ENCODE peak calls at places on chromosomes 4 and X, in six cellular contexts. One of them, this sample, is unnamed.

GRCh38 chr4:139501531-139502311 is 47.8 kb downstream of the RAB33B start:
- DNase-seq in AG10803: peak
- DNase-seq in AG04450: no peak
- DNase-seq in fibroblast of lung: no peak
- DNase-seq in neural progenitor cell: peak
- DNase-seq in heart left ventricle: no peak
- DNase-seq in this sample: no peak

GRCh38 chr4:156771171-156771837 is 200.3 kb downstream of the PDGFC start:
- DNase-seq in AG10803: peak
- DNase-seq in AG04450: no peak
- DNase-seq in fibroblast of lung: peak
- DNase-seq in neural progenitor cell: peak
- DNase-seq in heart left ventricle: no peak
- DNase-seq in this sample: peak

GRCh38 chr4:145324161-145324560 is 143.8 kb upstream of the OTUD4 start:
- DNase-seq in AG10803: peak
- DNase-seq in AG04450: no peak
- DNase-seq in fibroblast of lung: no peak
- DNase-seq in neural progenitor cell: no peak
- DNase-seq in heart left ventricle: no peak
- DNase-seq in this sample: no peak

GRCh38 chrX:140087865-140088264 is 122.5 kb upstream of the CXorf66 start:
- DNase-seq in AG10803: no peak
- DNase-seq in AG04450: no peak
- DNase-seq in fibroblast of lung: no peak
- DNase-seq in neural progenitor cell: peak
- DNase-seq in heart left ventricle: no peak
- DNase-seq in this sample: no peak

GRCh38 chr4:179626687-179627086 is 2184.4 kb upstream of the AGA start:
- DNase-seq in AG10803: no peak
- DNase-seq in AG04450: no peak
- DNase-seq in fibroblast of lung: no peak
- DNase-seq in neural progenitor cell: peak
- DNase-seq in heart left ventricle: no peak
- DNase-seq in this sample: no peak

GRCh38 chrX:42597481-42597880 is 180.5 kb downstream of the PPP1R2C start:
- DNase-seq in AG10803: no peak
- DNase-seq in AG04450: no peak
- DNase-seq in fibroblast of lung: no peak
- DNase-seq in neural progenitor cell: peak
- DNase-seq in heart left ventricle: no peak
- DNase-seq in this sample: no peak

GRCh38 chrX:41035582-41035981 is 49.7 kb upstream of the USP9X start:
- DNase-seq in AG10803: no peak
- DNase-seq in AG04450: no peak
- DNase-seq in fibroblast of lung: no peak
- DNase-seq in neural progenitor cell: no peak
- DNase-seq in heart left ventricle: no peak
- DNase-seq in this sample: no peak

GRCh38 chrX:13078739-13079444 is 34.5 kb upstream of the FAM9C start:
- DNase-seq in AG10803: peak
- DNase-seq in AG04450: no peak
- DNase-seq in fibroblast of lung: peak
- DNase-seq in neural progenitor cell: peak
- DNase-seq in heart left ventricle: peak
- DNase-seq in this sample: peak

GRCh38 chrX:29627833-29628232 is 587.5 kb upstream of the MAGEB2 start:
- DNase-seq in AG10803: no peak
- DNase-seq in AG04450: no peak
- DNase-seq in fibroblast of lung: no peak
- DNase-seq in neural progenitor cell: no peak
- DNase-seq in heart left ventricle: no peak
- DNase-seq in this sample: no peak

GRCh38 chr4:52983563-52984303 is 121.6 kb downstream of the RASL11B start:
- DNase-seq in AG10803: peak
- DNase-seq in AG04450: peak
- DNase-seq in fibroblast of lung: peak
- DNase-seq in neural progenitor cell: peak
- DNase-seq in heart left ventricle: no peak
- DNase-seq in this sample: no peak

GRCh38 chr4:73589261-73589847 is 30.9 kb downstream of the RASSF6 start:
- DNase-seq in AG10803: peak
- DNase-seq in AG04450: peak
- DNase-seq in fibroblast of lung: peak
- DNase-seq in neural progenitor cell: no peak
- DNase-seq in heart left ventricle: no peak
- DNase-seq in this sample: peak

GRCh38 chr4:17807446-17807845 is 3.1 kb downstream of the DCAF16 start:
- DNase-seq in AG10803: peak
- DNase-seq in AG04450: no peak
- DNase-seq in fibroblast of lung: peak
- DNase-seq in neural progenitor cell: no peak
- DNase-seq in heart left ventricle: no peak
- DNase-seq in this sample: no peak

GRCh38 chr4:81495308-81495707 is 23.6 kb upstream of the RASGEF1B start:
- DNase-seq in AG10803: no peak
- DNase-seq in AG04450: no peak
- DNase-seq in fibroblast of lung: no peak
- DNase-seq in neural progenitor cell: no peak
- DNase-seq in heart left ventricle: no peak
- DNase-seq in this sample: no peak

GRCh38 chr4:92172203-92172602 is 131.6 kb upstream of the GRID2 start:
- DNase-seq in AG10803: no peak
- DNase-seq in AG04450: no peak
- DNase-seq in fibroblast of lung: peak
- DNase-seq in neural progenitor cell: no peak
- DNase-seq in heart left ventricle: no peak
- DNase-seq in this sample: no peak

GRCh38 chr4:32462944-32463343 is 1742.8 kb downstream of the PCDH7 start:
- DNase-seq in AG10803: peak
- DNase-seq in AG04450: no peak
- DNase-seq in fibroblast of lung: peak
- DNase-seq in neural progenitor cell: peak
- DNase-seq in heart left ventricle: no peak
- DNase-seq in this sample: no peak

GRCh38 chrX:13015536-13016236 is 28.7 kb downstream of the FAM9C start:
- DNase-seq in AG10803: no peak
- DNase-seq in AG04450: no peak
- DNase-seq in fibroblast of lung: no peak
- DNase-seq in neural progenitor cell: no peak
- DNase-seq in heart left ventricle: no peak
- DNase-seq in this sample: no peak

GRCh38 chr4:169070895-169071218 is 60.8 kb upstream of the CBR4 start:
- DNase-seq in AG10803: no peak
- DNase-seq in AG04450: no peak
- DNase-seq in fibroblast of lung: no peak
- DNase-seq in neural progenitor cell: no peak
- DNase-seq in heart left ventricle: no peak
- DNase-seq in this sample: no peak

GRCh38 chr4:124974163-124974562 is 261.6 kb upstream of the ANKRD50 start:
- DNase-seq in AG10803: no peak
- DNase-seq in AG04450: no peak
- DNase-seq in fibroblast of lung: no peak
- DNase-seq in neural progenitor cell: no peak
- DNase-seq in heart left ventricle: no peak
- DNase-seq in this sample: no peak

GRCh38 chrX:11210397-11210796 is 82.8 kb upstream of the AMELX start:
- DNase-seq in AG10803: peak
- DNase-seq in AG04450: no peak
- DNase-seq in fibroblast of lung: peak
- DNase-seq in neural progenitor cell: no peak
- DNase-seq in heart left ventricle: no peak
- DNase-seq in this sample: no peak

GRCh38 chrX:11212741-11213140 is 80.5 kb upstream of the AMELX start:
- DNase-seq in AG10803: no peak
- DNase-seq in AG04450: no peak
- DNase-seq in fibroblast of lung: no peak
- DNase-seq in neural progenitor cell: no peak
- DNase-seq in heart left ventricle: no peak
- DNase-seq in this sample: no peak

GRCh38 chrX:11205796-11206195 is 87.4 kb upstream of the AMELX start:
- DNase-seq in AG10803: no peak
- DNase-seq in AG04450: no peak
- DNase-seq in fibroblast of lung: no peak
- DNase-seq in neural progenitor cell: no peak
- DNase-seq in heart left ventricle: no peak
- DNase-seq in this sample: no peak

GRCh38 chrX:11214346-11215190 is 78.6 kb upstream of the AMELX start:
- DNase-seq in AG10803: no peak
- DNase-seq in AG04450: no peak
- DNase-seq in fibroblast of lung: no peak
- DNase-seq in neural progenitor cell: no peak
- DNase-seq in heart left ventricle: no peak
- DNase-seq in this sample: no peak

DNA sequence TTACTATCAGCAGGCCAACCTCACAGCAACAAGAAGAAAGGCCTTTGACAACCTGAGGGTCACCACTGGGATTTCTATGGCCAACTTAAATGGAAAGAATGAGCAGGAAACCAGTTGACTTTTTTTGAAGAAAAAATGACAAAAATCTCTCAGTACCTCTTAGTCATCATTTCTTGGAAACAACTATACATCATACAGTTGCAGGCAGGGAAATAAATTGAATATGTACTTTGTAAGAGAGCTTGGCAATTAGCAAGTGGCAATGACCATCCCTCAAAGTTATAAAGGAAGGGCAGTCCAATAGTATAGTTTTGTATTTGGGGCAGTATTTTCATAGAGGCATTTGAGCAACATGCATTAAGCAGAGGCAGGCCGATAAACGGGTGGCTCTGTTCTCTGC is 83.4 kb upstream of the AMELX start:
- DNase-seq in AG10803: peak
- DNase-seq in AG04450: no peak
- DNase-seq in fibroblast of lung: no peak
- DNase-seq in neural progenitor cell: no peak
- DNase-seq in heart left ventricle: no peak
- DNase-seq in this sample: no peak
- H3K4me3 ChIP-seq in AG10803: no peak
- H3K4me3 ChIP-seq in AG04450: no peak
- H3K4me3 ChIP-seq in fibroblast of lung: no peak
- H3K4me3 ChIP-seq in neural progenitor cell: no peak
- H3K4me3 ChIP-seq in heart left ventricle: no peak
- H3K4me3 ChIP-seq in this sample: no peak

GRCh38 chr4:19224820-19225219 is 1026.9 kb upstream of the SLIT2 start:
- DNase-seq in AG10803: peak
- DNase-seq in AG04450: no peak
- DNase-seq in fibroblast of lung: peak
- DNase-seq in neural progenitor cell: peak
- DNase-seq in heart left ventricle: no peak
- DNase-seq in this sample: peak
- TF ChIP-seq CTCF in AG10803: peak
- TF ChIP-seq CTCF in AG04450: peak
- TF ChIP-seq CTCF in fibroblast of lung: no peak
- TF ChIP-seq CTCF in neural progenitor cell: peak
- TF ChIP-seq CTCF in heart left ventricle: peak
- TF ChIP-seq CTCF in this sample: peak

GRCh38 chr4:93199492-93199891 is 629.1 kb upstream of the ATOH1 start:
- DNase-seq in AG10803: peak
- DNase-seq in AG04450: no peak
- DNase-seq in fibroblast of lung: peak
- DNase-seq in neural progenitor cell: peak
- DNase-seq in heart left ventricle: no peak
- DNase-seq in this sample: no peak
- H3K4me3 ChIP-seq in AG10803: no peak
- H3K4me3 ChIP-seq in AG04450: no peak
- H3K4me3 ChIP-seq in fibroblast of lung: no peak
- H3K4me3 ChIP-seq in neural progenitor cell: no peak
- H3K4me3 ChIP-seq in heart left ventricle: no peak
- H3K4me3 ChIP-seq in this sample: no peak

DNA sequence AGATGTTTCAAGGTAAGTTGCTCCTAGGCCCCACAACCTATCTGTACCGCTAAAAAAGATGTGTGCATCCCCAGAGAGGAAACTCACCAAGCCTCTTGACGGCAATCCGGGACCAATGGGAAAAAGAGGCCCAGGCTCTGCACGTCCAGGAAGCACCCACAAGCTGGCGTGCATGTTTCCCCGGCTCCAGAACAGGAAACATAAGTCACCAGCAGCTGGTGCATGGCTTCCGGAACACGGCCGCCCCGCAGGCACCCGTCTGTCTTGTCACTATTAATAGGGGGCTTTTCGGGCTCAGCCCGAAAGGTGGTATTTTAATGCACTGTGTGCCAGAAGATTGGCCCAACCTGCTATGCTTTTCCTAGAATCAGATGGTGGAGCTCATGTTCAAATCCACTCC is 22.2 kb downstream of the CRMP1 start:
- DNase-seq in AG10803: no peak
- DNase-seq in AG04450: no peak
- DNase-seq in fibroblast of lung: no peak
- DNase-seq in neural progenitor cell: no peak
- DNase-seq in heart left ventricle: no peak
- DNase-seq in this sample: no peak
- TF ChIP-seq CTCF in AG10803: no peak
- TF ChIP-seq CTCF in AG04450: no peak
- TF ChIP-seq CTCF in fibroblast of lung: no peak
- TF ChIP-seq CTCF in neural progenitor cell: no peak
- TF ChIP-seq CTCF in heart left ventricle: no peak
- TF ChIP-seq CTCF in this sample: no peak

DNA sequence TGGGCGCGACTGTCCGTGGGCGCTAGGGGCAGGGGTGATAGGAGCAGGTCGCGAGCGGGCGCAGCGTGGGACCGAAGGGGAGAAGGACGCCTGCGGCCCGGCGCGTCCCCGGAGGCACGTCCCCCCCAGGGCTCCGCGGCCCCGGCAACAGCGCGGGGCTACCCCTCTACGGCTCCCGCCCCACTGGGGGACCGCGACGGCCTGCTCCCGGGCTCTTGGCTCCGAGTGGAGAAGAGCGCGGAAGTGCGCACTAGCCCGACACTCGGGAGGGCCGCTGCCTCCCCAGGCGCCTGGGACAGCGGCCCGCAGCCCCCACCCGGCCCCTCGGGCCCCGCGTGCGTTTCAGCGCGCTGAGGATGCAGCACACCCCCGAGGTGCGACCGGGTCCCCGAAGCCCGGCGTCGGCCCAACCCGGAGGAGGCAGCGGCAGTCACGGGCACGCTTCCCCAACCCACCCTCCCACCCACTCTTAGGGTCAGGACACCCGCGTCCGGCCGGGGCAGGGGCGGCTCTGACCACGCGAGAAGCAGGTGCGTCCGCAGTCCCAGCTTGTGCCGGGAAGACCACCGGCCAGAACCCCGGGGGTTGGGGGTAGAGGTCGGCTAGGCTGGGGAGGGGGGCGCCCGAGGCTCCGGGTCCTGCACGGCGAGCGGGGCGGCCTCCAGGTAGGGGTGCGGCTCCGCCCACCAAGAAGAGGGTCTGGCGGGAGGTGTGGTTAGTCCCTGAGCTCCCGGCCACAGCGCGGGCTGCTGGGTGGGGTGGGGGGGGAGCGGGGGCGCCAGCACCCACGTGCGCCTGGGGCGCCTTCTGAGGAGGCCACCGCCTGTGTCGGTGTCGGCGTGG is 18.5 kb upstream of the NAT8L start:
- DNase-seq in AG10803: no peak
- DNase-seq in AG04450: no peak
- DNase-seq in fibroblast of lung: no peak
- DNase-seq in neural progenitor cell: peak
- DNase-seq in heart left ventricle: no peak
- DNase-seq in this sample: no peak
- H3K4me3 ChIP-seq in AG10803: no peak
- H3K4me3 ChIP-seq in AG04450: no peak
- H3K4me3 ChIP-seq in fibroblast of lung: peak
- H3K4me3 ChIP-seq in neural progenitor cell: peak
- H3K4me3 ChIP-seq in heart left ventricle: peak
- H3K4me3 ChIP-seq in this sample: peak

This sample was measured in AG09309.